ENCODE peak calls at places on chromosomes 6 and 20, in six cellular contexts. P is IMR-90, Q is epithelial cell of esophagus, L is stomach, O is AG09309, H is psoas muscle. C is an unnamed sample.

GRCh38 chr20:41138527-41139226 is 1.3 kb downstream of the PLCG1 start:
- DNase-seq in P (peak), Q (no peak), L (no peak), O (no peak), H (no peak), C (no peak)

GRCh38 chr20:64155258-64156135 is 8.8 kb upstream of the MYT1 start:
- DNase-seq in P (no peak), Q (no peak), L (no peak), O (no peak), H (no peak), C (no peak)

GRCh38 chr6:113936093-113936934 is 34.6 kb downstream of the HDAC2 start:
- DNase-seq in P (peak), Q (peak), L (no peak), O (peak), H (no peak), C (no peak)

GRCh38 chr6:140677781-140678528 is 1303.5 kb upstream of the CITED2 start:
- DNase-seq in P (peak), Q (no peak), L (no peak), O (no peak), H (no peak), C (no peak)

GRCh38 chr20:33490023-33490933 is at the start of gene CBFA2T2:
- DNase-seq in P (peak), Q (peak), L (no peak), O (peak), H (peak), C (peak)

GRCh38 chr20:44247676-44248419 is 740 bp downstream of the GDAP1L1 start:
- DNase-seq in P (peak), Q (peak), L (no peak), O (no peak), H (no peak), C (no peak)

GRCh38 chr20:20010639-20011500 is 6.3 kb upstream of the NAA20 start:
- DNase-seq in P (peak), Q (no peak), L (no peak), O (peak), H (no peak), C (no peak)

GRCh38 chr20:50110141-50111047 is 2.6 kb downstream of the UBE2V1 start:
- DNase-seq in P (no peak), Q (peak), L (peak), O (no peak), H (no peak), C (no peak)

GRCh38 chr20:24617757-24618450 is 148.5 kb downstream of the SYNDIG1 start:
- DNase-seq in P (no peak), Q (no peak), L (no peak), O (no peak), H (no peak), C (no peak)

GRCh38 chr20:46127396-46128010 is 9.4 kb downstream of the CD40 start:
- DNase-seq in P (no peak), Q (no peak), L (no peak), O (no peak), H (no peak), C (no peak)

GRCh38 chr20:20603339-20603990 is 109.0 kb downstream of the RALGAPA2 start:
- DNase-seq in P (no peak), Q (peak), L (no peak), O (no peak), H (no peak), C (no peak)

GRCh38 chr6:128725271-128726233 is 157.4 kb upstream of the LAMA2 start:
- DNase-seq in P (peak), Q (peak), L (no peak), O (peak), H (no peak), C (no peak)

GRCh38 chr6:141403827-141404226 is 728.9 kb upstream of the GJE1 start:
- DNase-seq in P (no peak), Q (no peak), L (no peak), O (peak), H (no peak), C (no peak)

GRCh38 chr6:113147544-113147943 is 709.6 kb upstream of the MARCKS start:
- DNase-seq in P (peak), Q (no peak), L (no peak), O (peak), H (no peak), C (no peak)

GRCh38 chr6:147712841-147713240 is 204.4 kb downstream of the SAMD5 start:
- DNase-seq in P (peak), Q (no peak), L (no peak), O (no peak), H (no peak), C (no peak)

GRCh38 chr6:38443341-38443740 is 196.4 kb downstream of the BTBD9 start:
- DNase-seq in P (no peak), Q (peak), L (no peak), O (no peak), H (no peak), C (no peak)

GRCh38 chr20:33211817-33212424 is 5.2 kb upstream of the BPIFA3 start:
- DNase-seq in P (peak), Q (peak), L (peak), O (no peak), H (no peak), C (no peak)

GRCh38 chr6:27318973-27319372 is 6.9 kb upstream of the POM121L2 start:
- DNase-seq in P (no peak), Q (no peak), L (no peak), O (no peak), H (no peak), C (no peak)

GRCh38 chr20:31824554-31825313 is 5.6 kb downstream of the MYLK2 start:
- DNase-seq in P (no peak), Q (no peak), L (no peak), O (no peak), H (peak), C (no peak)

GRCh38 chr6:125224236-125224861 is 70.8 kb downstream of the TPD52L1 start:
- DNase-seq in P (peak), Q (no peak), L (no peak), O (no peak), H (no peak), C (no peak)

GRCh38 chr6:93105017-93105416 is 314.3 kb downstream of the EPHA7 start:
- DNase-seq in P (peak), Q (peak), L (no peak), O (no peak), H (no peak), C (no peak)

GRCh38 chr20:36541227-36542018 is at the start of gene MYL9:
- DNase-seq in P (peak), Q (peak), L (peak), O (no peak), H (peak), C (peak)

GRCh38 chr20:36542516-36543186 is 1.3 kb downstream of the MYL9 start:
- DNase-seq in P (no peak), Q (no peak), L (no peak), O (no peak), H (peak), C (no peak)

GRCh38 chr20:36540551-36541211 is 638 bp upstream of the MYL9 start:
- DNase-seq in P (no peak), Q (no peak), L (no peak), O (no peak), H (peak), C (no peak)

GRCh38 chr20:36543187-36544133 is 2.1 kb downstream of the MYL9 start:
- DNase-seq in P (peak), Q (no peak), L (no peak), O (no peak), H (peak), C (peak)

GRCh38 chr20:36542019-36542488 is 735 bp downstream of the MYL9 start:
- DNase-seq in P (peak), Q (peak), L (no peak), O (no peak), H (peak), C (no peak)
- TF ChIP-seq CTCF in P (peak), Q (peak), L (peak), O (peak), H (peak), C (peak)

GRCh38 chr6:55957961-55958422 is 82.6 kb upstream of the BMP5 start:
- DNase-seq in P (peak), Q (no peak), L (no peak), O (peak), H (no peak), C (no peak)

GRCh38 chr6:55950071-55950814 is 74.9 kb upstream of the BMP5 start:
- DNase-seq in P (no peak), Q (no peak), L (no peak), O (no peak), H (peak), C (no peak)

GRCh38 chr6:55955684-55956083 is 80.3 kb upstream of the BMP5 start:
- DNase-seq in P (no peak), Q (no peak), L (no peak), O (no peak), H (no peak), C (no peak)

GRCh38 chr6:55954436-55954835 is 79.0 kb upstream of the BMP5 start:
- DNase-seq in P (no peak), Q (no peak), L (no peak), O (no peak), H (no peak), C (no peak)

DNA sequence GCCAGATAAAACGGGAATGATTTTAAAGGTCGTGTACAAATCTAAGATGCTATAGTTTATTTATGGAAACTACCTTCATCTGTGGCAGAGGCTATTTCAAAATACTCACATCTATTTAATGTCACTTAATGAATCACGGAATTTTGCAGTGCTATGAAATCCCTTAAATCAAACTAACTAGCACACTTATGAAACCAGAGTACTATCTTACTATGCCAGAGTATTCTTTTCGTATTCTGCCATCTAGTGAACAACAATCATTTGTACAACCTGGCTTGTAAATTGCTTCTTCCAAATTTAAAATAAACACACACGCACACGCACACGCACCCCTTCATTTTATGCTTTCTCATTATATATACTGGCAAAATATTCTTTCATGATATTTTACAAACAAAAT is 78.0 kb upstream of the BMP5 start:
- DNase-seq in P (peak), Q (peak), L (no peak), O (peak), H (no peak), C (no peak)
- TF ChIP-seq CTCF in P (peak), Q (peak), L (no peak), O (peak), H (peak), C (peak)

GRCh38 chr6:105135056-105135455 is 44.8 kb downstream of the POPDC3 start:
- DNase-seq in P (peak), Q (peak), L (no peak), O (no peak), H (no peak), C (no peak)
- TF ChIP-seq CTCF in P (peak), Q (peak), L (no peak), O (peak), H (peak), C (no peak)

DNA sequence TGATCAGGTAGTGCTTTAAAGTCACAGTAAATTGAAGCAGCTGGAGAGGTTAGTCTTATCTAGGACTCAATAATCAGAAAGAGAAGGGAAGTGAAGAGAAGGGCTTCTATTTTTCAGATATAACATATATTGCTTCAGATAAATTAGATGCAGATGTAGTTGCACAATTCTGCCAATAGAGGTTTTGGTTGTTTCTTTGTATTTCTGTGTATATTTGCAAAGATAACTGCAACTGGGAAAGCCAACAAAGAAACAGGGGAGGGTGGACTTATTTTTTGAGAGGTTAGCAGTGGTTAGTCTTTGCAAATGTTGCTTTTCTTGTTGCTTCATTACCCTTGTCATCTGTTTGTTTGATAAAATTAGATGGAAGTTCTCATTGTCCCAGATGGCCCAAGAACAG is 106.6 kb downstream of the ADGRG6 start:
- DNase-seq in P (no peak), Q (no peak), L (no peak), O (no peak), H (no peak), C (no peak)
- TF ChIP-seq CTCF in P (no peak), Q (peak), L (no peak), O (peak), H (no peak), C (no peak)

GRCh38 chr6:46606318-46606717 is 46.3 kb downstream of the CYP39A1 start:
- DNase-seq in P (no peak), Q (no peak), L (no peak), O (no peak), H (no peak), C (no peak)
- TF ChIP-seq CTCF in P (no peak), Q (no peak), L (no peak), O (no peak), H (no peak), C (no peak)

GRCh38 chr6:90860822-90861601 is 274.1 kb upstream of the MAP3K7 start:
- DNase-seq in P (peak), Q (peak), L (no peak), O (no peak), H (no peak), C (no peak)
- TF ChIP-seq CTCF in P (peak), Q (peak), L (no peak), O (no peak), H (no peak), C (no peak)

GRCh38 chr20:870758-871157 is 37.2 kb downstream of the FAM110A start:
- DNase-seq in P (no peak), Q (no peak), L (no peak), O (no peak), H (no peak), C (no peak)

GRCh38 chr20:869606-870005 is 36.1 kb downstream of the FAM110A start:
- DNase-seq in P (no peak), Q (no peak), L (no peak), O (no peak), H (no peak), C (no peak)

GRCh38 chr20:860891-861290 is 27.4 kb downstream of the FAM110A start:
- DNase-seq in P (no peak), Q (peak), L (no peak), O (no peak), H (no peak), C (no peak)

GRCh38 chr20:868279-868678 is 34.8 kb downstream of the FAM110A start:
- DNase-seq in P (no peak), Q (no peak), L (no peak), O (no peak), H (no peak), C (no peak)

DNA sequence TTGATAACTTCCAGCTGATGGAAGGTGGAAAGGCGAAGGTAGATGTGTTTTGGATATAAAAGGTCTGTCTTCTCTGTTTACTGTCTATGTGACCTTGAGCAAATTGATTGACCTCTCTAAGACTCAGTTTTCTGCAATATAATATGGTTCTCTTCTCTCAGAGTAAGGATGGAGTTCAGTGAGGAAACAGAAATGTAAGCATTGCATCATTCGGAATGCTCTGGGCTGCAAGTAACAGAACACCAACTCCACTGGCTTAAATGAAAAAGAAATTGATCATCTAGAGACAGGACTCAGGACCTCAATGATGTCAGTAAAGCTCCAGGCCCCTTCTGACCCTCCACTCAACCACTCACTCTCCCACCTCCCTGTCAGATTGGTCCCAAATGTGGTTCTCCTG is 31.9 kb downstream of the FAM110A start:
- DNase-seq in P (no peak), Q (no peak), L (no peak), O (no peak), H (no peak), C (no peak)
- TF ChIP-seq CTCF in P (no peak), Q (no peak), L (no peak), O (no peak), H (no peak), C (no peak)

DNA sequence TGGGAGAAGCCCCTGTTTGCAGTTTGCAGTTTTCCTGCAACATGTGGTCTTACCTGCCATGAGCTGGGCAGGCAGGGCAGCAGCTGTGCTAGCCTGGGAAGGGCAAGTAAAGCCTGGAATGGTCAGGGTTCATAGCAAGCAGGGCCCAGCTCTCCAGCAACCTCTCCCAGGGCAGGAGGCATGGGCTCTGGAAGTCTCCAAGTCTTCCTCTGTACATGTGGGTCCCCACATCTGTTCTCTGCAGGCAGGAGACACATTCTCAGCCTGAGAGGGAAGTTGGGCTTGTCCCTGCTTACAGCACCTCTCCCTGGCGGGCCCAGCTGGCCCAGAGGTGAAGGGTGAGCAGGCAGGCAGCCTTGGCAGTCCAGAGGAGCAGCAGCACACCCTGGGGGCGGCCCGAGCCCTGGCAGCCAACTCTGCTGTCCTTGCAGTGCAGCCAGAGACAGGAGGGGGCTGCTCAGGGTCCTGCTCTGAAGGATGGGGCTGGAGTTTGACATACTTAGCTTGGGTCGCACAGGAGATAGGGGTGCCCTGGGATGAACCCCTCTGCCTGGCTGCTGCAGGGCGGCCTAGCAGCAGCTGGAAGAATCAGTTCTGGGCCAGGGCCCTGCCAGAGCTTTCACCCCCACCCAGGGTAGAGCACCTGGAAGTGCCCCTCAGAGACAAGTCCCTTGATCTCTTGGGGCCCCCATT is 176.0 kb downstream of the MRPL14 start:
- DNase-seq in P (no peak), Q (no peak), L (peak), O (no peak), H (peak), C (no peak)
- TF ChIP-seq CTCF in P (peak), Q (peak), L (peak), O (peak), H (peak), C (no peak)

DNA sequence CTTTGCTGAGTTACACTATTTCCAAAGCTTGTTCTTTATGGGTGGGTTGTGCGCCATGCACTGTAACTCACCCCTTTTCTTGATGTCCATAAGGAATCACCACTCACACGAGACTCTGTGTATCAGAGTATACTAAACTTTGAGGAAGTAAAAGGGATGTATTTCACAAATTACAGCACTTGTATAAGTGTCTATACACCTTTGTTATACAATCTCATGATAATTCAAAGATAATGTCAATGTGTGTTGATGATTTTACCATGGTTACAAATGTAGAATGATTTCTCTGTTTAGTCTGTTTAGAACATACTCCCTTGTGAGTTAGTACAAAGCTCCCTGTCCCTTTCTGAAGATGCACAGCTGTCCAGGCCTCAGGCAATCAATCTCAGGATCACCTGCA is 922.2 kb upstream of the MAP3K7 start:
- DNase-seq in P (no peak), Q (no peak), L (no peak), O (no peak), H (no peak), C (no peak)
- TF ChIP-seq CTCF in P (no peak), Q (no peak), L (no peak), O (no peak), H (no peak), C (no peak)

C was measured in right atrium auricular region.